ENCODE peak calls at places on chromosomes 4 and X, in eight cellular contexts. Y, C, B, N, V, S, A and W are unnamed samples.

GRCh38 chrX:117094149-117094548 is 631.4 kb upstream of the CT83 start:
- DNase-seq in N (no peak), V (no peak), S (no peak), Y (no peak), A (no peak), C (no peak), B (no peak), W (no peak)

GRCh38 chr4:84171871-84172270 is 327.2 kb downstream of the NKX6-1 start:
- DNase-seq in Y (no peak), A (no peak), C (peak), N (peak), B (no peak), S (no peak), V (no peak), W (no peak)

GRCh38 chr4:53649357-53649756 is 58.1 kb upstream of the LNX1 start:
- DNase-seq in A (no peak), V (no peak), B (no peak), C (no peak), S (no peak), Y (no peak), N (no peak), W (no peak)

GRCh38 chr4:164204434-164204833 is 549.5 kb upstream of the SMIM31 start:
- DNase-seq in A (no peak), B (no peak), S (no peak), C (no peak), N (peak), Y (peak), V (no peak), W (peak)

GRCh38 chr4:165461176-165461835 is 82.5 kb downstream of the CPE start:
- DNase-seq in Y (peak), C (no peak), N (peak), V (no peak), S (no peak), B (peak), A (peak), W (peak)

GRCh38 chrX:134883134-134883700 is 107.6 kb upstream of the SMIM10 start:
- DNase-seq in Y (no peak), S (no peak), B (no peak), V (no peak), N (peak), C (no peak), A (no peak), W (no peak)

GRCh38 chr4:144338834-144339233 is 198.3 kb upstream of the GYPA start:
- DNase-seq in Y (no peak), B (no peak), C (no peak), V (no peak), A (no peak), N (no peak), S (no peak), W (no peak)

GRCh38 chr4:100841911-100842310 is 324.1 kb upstream of the EMCN start:
- DNase-seq in N (peak), Y (no peak), S (no peak), C (no peak), B (peak), A (no peak), V (no peak), W (no peak)

GRCh38 chrX:38205037-38205436 is 15.6 kb downstream of the SRPX start:
- DNase-seq in N (no peak), B (no peak), Y (no peak), A (no peak), V (no peak), C (peak), S (no peak), W (no peak)

GRCh38 chrX:154546354-154547244 is at the start of gene G6PD:
- DNase-seq in S (no peak), B (peak), A (no peak), V (peak), Y (no peak), C (peak), N (peak), W (no peak)

GRCh38 chrX:109373468-109373867 is 108.4 kb downstream of the GUCY2F start:
- DNase-seq in A (no peak), V (no peak), Y (no peak), N (no peak), S (no peak), C (peak), B (no peak), W (no peak)

GRCh38 chr4:55765070-55765469 is 54.5 kb upstream of the EXOC1L start:
- DNase-seq in Y (no peak), V (no peak), S (no peak), A (no peak), C (no peak), N (no peak), B (no peak), W (no peak)

GRCh38 chr4:53841711-53842110 is 222.7 kb downstream of the CHIC2 start:
- DNase-seq in S (no peak), C (no peak), Y (no peak), N (no peak), B (no peak), A (no peak), V (no peak), W (no peak)

GRCh38 chr4:55733874-55734437 is 85.6 kb upstream of the EXOC1L start:
- DNase-seq in S (no peak), A (no peak), Y (peak), B (peak), V (no peak), C (peak), N (peak), W (no peak)

GRCh38 chrX:132592880-132593279 is 104.0 kb upstream of the MBNL3 start:
- DNase-seq in V (no peak), C (peak), S (no peak), A (no peak), B (peak), N (peak), Y (peak), W (no peak)

GRCh38 chr4:26235500-26235899 is 85.3 kb upstream of the RBPJ start:
- DNase-seq in Y (no peak), A (peak), C (peak), V (no peak), N (peak), B (peak), S (peak), W (peak)

GRCh38 chr4:86593726-86594558 is at the start of gene PTPN13:
- DNase-seq in C (peak), V (peak), B (peak), S (peak), N (peak), Y (peak), A (peak), W (peak)

GRCh38 chr4:186920486-186920885 is 196.8 kb upstream of the FAT1 start:
- DNase-seq in C (no peak), Y (peak), V (no peak), S (no peak), B (peak), A (no peak), N (peak), W (no peak)

GRCh38 chrX:54427837-54428424 is 12.3 kb upstream of the TSR2 start:
- DNase-seq in B (no peak), N (no peak), A (no peak), S (no peak), V (no peak), Y (no peak), C (no peak), W (no peak)

GRCh38 chrX:37905436-37906147 is 58.2 kb upstream of the DYNLT3 start:
- DNase-seq in A (no peak), Y (peak), C (peak), N (peak), S (no peak), B (peak), V (peak), W (no peak)

GRCh38 chrX:30858098-30858497 is 31.0 kb downstream of the TAB3 start:
- DNase-seq in A (no peak), V (no peak), N (no peak), B (no peak), Y (no peak), S (no peak), C (no peak), W (no peak)

GRCh38 chr4:138916763-138917162 is 98.8 kb upstream of the NOCT start:
- DNase-seq in A (no peak), V (no peak), C (no peak), S (no peak), B (no peak), Y (no peak), N (no peak), W (no peak)

GRCh38 chrX:48919360-48919821 is 567 bp upstream of the PIM2 start:
- DNase-seq in N (no peak), B (no peak), S (no peak), V (peak), A (no peak), C (no peak), Y (no peak), W (no peak)

GRCh38 chr4:139762715-139763114 is 97.1 kb downstream of the MGST2 start:
- DNase-seq in C (no peak), Y (no peak), A (no peak), B (peak), N (no peak), S (no peak), V (no peak), W (no peak)

GRCh38 chrX:153347530-153347929 is 13.6 kb downstream of the ZNF275 start:
- DNase-seq in C (no peak), S (no peak), N (no peak), Y (no peak), B (no peak), A (no peak), V (no peak), W (no peak)

GRCh38 chr4:113781439-113782040 is 20.0 kb upstream of the CAMK2D start:
- DNase-seq in C (peak), Y (no peak), S (no peak), N (peak), B (peak), A (no peak), V (no peak), W (no peak)

GRCh38 chr4:36785965-36786364 is 458.6 kb upstream of the NWD2 start:
- DNase-seq in V (no peak), A (no peak), Y (no peak), C (no peak), B (no peak), N (no peak), S (no peak), W (no peak)

GRCh38 chrX:33735182-33735581 is 396.9 kb downstream of the FAM47A start:
- DNase-seq in S (no peak), V (no peak), Y (no peak), C (no peak), N (no peak), B (no peak), A (no peak), W (no peak)

GRCh38 chr4:156169011-156169410 is 215.3 kb upstream of the CTSO start:
- DNase-seq in C (peak), N (peak), A (peak), V (no peak), B (peak), S (peak), Y (peak), W (peak)

GRCh38 chrX:134718329-134719317 is 60.4 kb upstream of the PLAC1 start:
- DNase-seq in N (peak), V (peak), Y (peak), A (peak), S (peak), C (peak), B (peak), W (peak)

GRCh38 chr4:128159967-128160366 is 98.9 kb downstream of the LARP1B start:
- DNase-seq in Y (peak), B (no peak), C (no peak), A (peak), V (no peak), N (peak), S (no peak), W (no peak)

GRCh38 chr4:151403656-151404055 is 5.3 kb upstream of the FHIP1A start:
- DNase-seq in A (no peak), S (no peak), N (no peak), V (no peak), Y (no peak), C (peak), B (no peak), W (no peak)

GRCh38 chrX:38760883-38761282 is 40.4 kb upstream of the MID1IP1 start:
- DNase-seq in A (no peak), C (no peak), S (no peak), N (no peak), B (no peak), V (no peak), Y (no peak), W (no peak)

DNA sequence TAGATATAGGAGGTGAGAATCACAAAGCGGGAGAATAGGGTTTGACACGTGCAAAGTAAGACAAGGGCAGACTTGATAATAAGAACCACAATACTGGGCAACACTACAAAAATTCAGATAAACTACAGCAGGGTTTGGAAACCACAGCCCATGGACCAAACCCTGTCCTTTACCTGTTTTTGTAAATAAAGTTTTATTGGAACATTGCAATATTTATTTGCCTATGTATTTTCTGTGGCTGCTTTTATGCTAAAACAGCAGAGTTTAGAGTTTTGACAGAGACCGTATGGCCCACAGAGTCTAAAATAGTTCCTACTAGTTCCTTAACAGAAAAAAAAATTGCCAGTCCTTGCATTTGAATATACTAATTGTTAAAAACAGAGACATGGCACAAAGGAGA is 9.4 kb upstream of the CUL4B start:
- DNase-seq in N (no peak), A (no peak), C (no peak), V (no peak), B (no peak), S (no peak), Y (no peak), W (no peak)
- H3K4me3 ChIP-seq in N (no peak), A (no peak), C (no peak), V (no peak), B (no peak), S (no peak), Y (no peak), W (no peak)

DNA sequence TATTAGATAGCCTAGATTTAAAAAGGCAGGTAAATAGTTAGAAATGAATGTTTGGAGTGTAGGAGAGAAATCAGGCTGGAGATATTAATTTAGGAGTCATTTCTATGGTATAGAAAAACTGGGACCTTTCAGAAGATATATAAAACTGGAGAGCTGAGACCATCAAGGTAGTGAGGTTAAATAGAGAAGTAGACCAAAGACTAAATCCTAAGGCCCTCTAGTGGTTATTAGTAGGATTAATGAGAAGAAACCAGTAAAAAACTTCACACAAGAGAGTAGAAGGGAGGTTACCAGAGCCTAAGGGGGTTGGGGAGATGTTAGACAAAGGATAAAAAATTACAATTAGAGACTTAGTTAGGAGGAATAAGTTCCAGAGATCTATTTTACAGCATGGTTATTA is 351.0 kb upstream of the SPANXN1 start:
- DNase-seq in N (peak), S (no peak), Y (no peak), C (peak), V (no peak), A (no peak), B (peak), W (no peak)
- TF ChIP-seq CTCF in N (no peak), S (no peak), Y (peak), C (peak), V (no peak), A (no peak), B (peak), W (no peak)

GRCh38 chrX:136907626-136908025 is 27.1 kb upstream of the RBMX start:
- DNase-seq in N (no peak), C (no peak), A (no peak), B (no peak), V (no peak), S (no peak), Y (no peak), W (no peak)

GRCh38 chrX:136906921-136907510 is 26.5 kb upstream of the RBMX start:
- DNase-seq in C (no peak), Y (no peak), A (no peak), V (no peak), N (no peak), S (no peak), B (no peak), W (no peak)

GRCh38 chrX:136909706-136910564 is 29.4 kb upstream of the RBMX start:
- DNase-seq in C (peak), S (peak), B (peak), Y (peak), A (peak), N (peak), V (peak), W (peak)

GRCh38 chrX:136909119-136909705 is 28.7 kb upstream of the RBMX start:
- DNase-seq in Y (peak), S (peak), B (peak), C (peak), V (peak), N (peak), A (peak), W (no peak)

DNA sequence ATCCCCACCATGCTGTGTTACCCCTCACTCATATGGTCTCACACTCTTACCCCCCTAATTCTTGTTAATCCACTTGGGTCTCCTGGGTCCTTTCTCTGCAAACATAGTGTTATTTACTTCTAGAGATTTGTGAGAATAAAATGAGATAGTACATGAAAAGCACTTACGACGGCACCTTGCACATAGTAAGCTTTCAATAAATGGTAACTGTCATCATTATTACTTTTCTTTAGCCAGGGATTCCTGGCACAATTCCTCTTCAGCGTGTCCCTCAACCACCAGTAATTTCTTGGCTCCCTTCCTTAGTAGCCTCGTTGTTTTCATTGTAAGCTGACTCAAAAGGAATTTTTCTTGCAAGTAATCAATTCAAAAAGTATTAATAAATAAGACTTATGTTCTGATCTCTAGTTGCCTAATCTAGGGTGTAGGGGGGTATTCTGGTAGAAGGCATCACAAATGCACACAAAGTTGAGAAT is 30.1 kb upstream of the RBMX start:
- DNase-seq in S (no peak), V (no peak), Y (no peak), N (no peak), B (peak), A (no peak), C (no peak), W (no peak)
- H3K4me3 ChIP-seq in S (no peak), V (no peak), Y (peak), N (no peak), B (peak), A (peak), C (peak), W (peak)

GRCh38 chr4:1596393-1596792 is 87.7 kb downstream of the FAM53A start:
- DNase-seq in N (no peak), B (no peak), A (no peak), C (no peak), S (peak), Y (no peak), V (no peak), W (no peak)
- TF ChIP-seq CTCF in N (no peak), B (no peak), A (no peak), C (no peak), S (no peak), Y (peak), V (no peak), W (no peak)

GRCh38 chrX:68686684-68687045 is 39.2 kb downstream of the STARD8 start:
- DNase-seq in N (peak), C (peak), S (peak), A (no peak), B (no peak), Y (no peak), V (no peak), W (no peak)
- H3K4me3 ChIP-seq in N (no peak), C (peak), S (peak), A (peak), B (no peak), Y (peak), V (no peak), W (peak)

GRCh38 chrX:69031181-69031580 is 134.1 kb downstream of the PJA1 start:
- DNase-seq in Y (no peak), C (no peak), N (no peak), A (no peak), S (no peak), V (no peak), B (peak), W (no peak)
- TF ChIP-seq CTCF in Y (peak), C (no peak), N (peak), A (peak), S (no peak), V (no peak), B (peak), W (no peak)

DNA sequence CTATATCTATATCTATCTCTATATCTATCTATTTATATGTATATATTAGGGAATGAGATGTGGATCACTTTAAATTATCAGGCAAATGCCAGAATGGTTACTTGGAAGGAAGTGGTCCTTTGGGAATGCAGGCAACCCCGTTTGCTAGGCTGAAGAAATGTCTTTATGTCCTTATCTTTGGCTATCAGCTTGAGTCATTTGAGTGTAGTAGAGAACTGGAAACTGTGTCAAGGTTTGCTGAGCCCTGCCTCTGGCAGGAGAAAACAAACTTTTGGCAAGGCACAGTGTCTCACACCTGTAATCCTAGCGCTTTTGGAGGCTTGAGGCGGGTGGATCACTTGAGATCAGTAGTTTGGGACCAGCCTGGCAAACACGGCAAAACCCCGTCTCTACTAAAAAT is 167.3 kb downstream of the ACTRT1 start:
- DNase-seq in C (no peak), B (no peak), N (no peak), A (no peak), Y (no peak), V (no peak), S (no peak), W (no peak)
- H3K4me3 ChIP-seq in C (no peak), B (no peak), N (no peak), A (no peak), Y (no peak), V (no peak), S (no peak), W (no peak)

DNA sequence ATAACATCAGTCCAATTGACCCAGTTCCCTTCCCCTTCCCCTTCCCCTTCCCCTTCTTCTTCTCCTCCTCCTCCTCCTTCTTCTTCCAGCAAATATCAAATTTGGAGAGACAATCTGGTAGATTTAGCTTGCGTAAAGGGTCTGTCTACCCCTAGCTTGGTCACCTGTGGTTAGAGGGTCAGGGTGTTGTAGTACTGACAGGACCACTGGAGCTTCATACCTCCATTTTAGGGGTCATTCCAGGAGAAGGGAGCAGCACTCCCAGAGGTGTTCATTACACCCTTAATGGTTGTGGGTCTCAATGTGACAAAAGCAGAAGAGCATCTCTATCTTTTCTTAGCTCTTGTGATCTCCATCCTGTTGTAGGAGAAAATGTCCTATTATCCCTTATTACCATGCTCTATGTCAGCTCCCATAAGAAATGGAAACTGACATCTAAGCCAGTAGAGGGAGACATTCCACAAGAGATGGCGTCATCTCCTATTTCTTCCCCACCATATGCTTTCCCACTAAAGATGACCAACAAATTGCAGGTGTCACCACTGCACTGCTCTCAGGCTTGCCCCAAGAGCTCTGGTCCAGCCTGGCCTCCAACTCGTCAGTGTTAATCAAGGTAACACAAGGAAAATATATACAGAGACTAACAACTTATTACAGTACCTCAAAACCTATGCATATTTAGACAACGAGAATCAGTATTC is 3.5 kb upstream of the FGB start:
- DNase-seq in N (peak), A (no peak), S (no peak), V (no peak), C (peak), B (peak), Y (peak), W (no peak)
- TF ChIP-seq CTCF in N (peak), A (peak), S (peak), V (no peak), C (peak), B (peak), Y (peak), W (peak)